ENCODE peak calls at places on chromosomes 13 and 19, in ten cellular contexts. P, A, K, F, I, S, M, Y, C and U are unnamed samples.

GRCh38 chr13:27281420-27281819 is 10.8 kb downstream of the RASL11A start:
- DNase-seq in Y (no peak), M (no peak), A (no peak), I (no peak), P (no peak), F (no peak), K (no peak), S (no peak), C (no peak), U (no peak)

GRCh38 chr13:102401305-102401704 is 543 bp downstream of the FGF14 start:
- DNase-seq in A (no peak), Y (no peak), I (no peak), S (no peak), C (no peak), M (no peak), F (no peak), P (no peak), K (no peak), U (no peak)

GRCh38 chr13:77001540-77001939 is 9.7 kb downstream of the CLN5 start:
- DNase-seq in F (no peak), I (no peak), S (no peak), A (no peak), Y (no peak), P (no peak), C (no peak), K (no peak), M (no peak), U (no peak)

GRCh38 chr19:33502521-33502920 is 19.1 kb downstream of the PEPD start:
- DNase-seq in F (no peak), A (no peak), S (no peak), I (no peak), C (no peak), M (no peak), P (no peak), K (no peak), Y (no peak), U (no peak)

GRCh38 chr19:13149628-13150186 is 468 bp downstream of the STX10 start:
- DNase-seq in I (no peak), P (peak), C (peak), S (no peak), A (peak), Y (peak), F (no peak), K (no peak), M (peak), U (no peak)

GRCh38 chr19:44799627-44800257 is 9.2 kb upstream of the BCAM start:
- DNase-seq in C (no peak), S (no peak), F (no peak), M (no peak), Y (no peak), I (no peak), P (no peak), K (no peak), A (no peak), U (no peak)

GRCh38 chr19:43594710-43595604 is 977 bp downstream of the IRGQ start:
- DNase-seq in K (peak), A (peak), S (no peak), C (no peak), Y (peak), F (no peak), I (peak), M (peak), P (peak), U (peak)

GRCh38 chr13:22936228-22936627 is 244.6 kb upstream of the SGCG start:
- DNase-seq in K (no peak), Y (no peak), M (no peak), C (no peak), P (no peak), F (no peak), S (no peak), I (no peak), A (no peak), U (no peak)

GRCh38 chr13:32248789-32249188 is 66.4 kb downstream of the ZAR1L start:
- DNase-seq in P (no peak), K (no peak), Y (no peak), A (no peak), C (no peak), M (no peak), S (no peak), F (no peak), I (no peak), U (no peak)

GRCh38 chr19:10929402-10929794 is 787 bp downstream of the TIMM29 start:
- DNase-seq in K (no peak), F (no peak), P (no peak), I (no peak), M (no peak), S (no peak), A (no peak), C (no peak), Y (no peak), U (no peak)

GRCh38 chr13:51885651-51886050 is 23.9 kb downstream of the CCDC70 start:
- DNase-seq in P (no peak), S (no peak), M (no peak), A (no peak), Y (no peak), C (no peak), I (no peak), F (no peak), K (no peak), U (no peak)

GRCh38 chr19:6813659-6814058 is 41.2 kb downstream of the VAV1 start:
- DNase-seq in S (no peak), Y (no peak), K (no peak), P (no peak), M (no peak), C (no peak), F (no peak), A (no peak), I (no peak), U (no peak)

GRCh38 chr13:83620535-83621220 is 261.6 kb downstream of the SLITRK1 start:
- DNase-seq in P (no peak), M (peak), S (no peak), C (no peak), Y (no peak), A (no peak), I (no peak), F (peak), K (no peak), U (no peak)

GRCh38 chr19:15371786-15372380 is 7.7 kb downstream of the AKAP8 start:
- DNase-seq in K (no peak), S (no peak), P (no peak), A (no peak), C (no peak), F (no peak), M (no peak), Y (no peak), I (no peak), U (no peak)

GRCh38 chr19:39112338-39112890 is 13.2 kb upstream of the PAK4 start:
- DNase-seq in S (no peak), P (no peak), I (no peak), Y (no peak), C (no peak), K (no peak), M (peak), A (no peak), F (no peak), U (no peak)

GRCh38 chr13:98275711-98276171 is 98.7 kb upstream of the RNF113B start:
- DNase-seq in Y (no peak), C (no peak), A (no peak), M (no peak), K (no peak), P (no peak), F (no peak), S (no peak), I (no peak), U (no peak)

GRCh38 chr19:27974082-27974513 is 1238.9 kb downstream of the UQCRFS1 start:
- DNase-seq in F (no peak), C (peak), Y (peak), S (no peak), A (peak), K (peak), I (peak), M (peak), P (no peak), U (no peak)

GRCh38 chr13:111902726-111903125 is 164.2 kb upstream of the SOX1 start:
- DNase-seq in I (no peak), M (no peak), F (no peak), Y (no peak), C (no peak), P (no peak), A (no peak), K (no peak), S (no peak), U (no peak)

GRCh38 chr13:68996671-68997030 is 1111.0 kb upstream of the ATXN8OS start:
- DNase-seq in M (no peak), P (no peak), I (no peak), A (no peak), S (no peak), K (no peak), Y (no peak), C (no peak), F (no peak), U (no peak)

GRCh38 chr13:49620170-49620621 is 8.1 kb upstream of the ARL11 start:
- DNase-seq in C (no peak), Y (peak), F (no peak), K (no peak), I (no peak), P (no peak), S (peak), M (no peak), A (peak), U (peak)

GRCh38 chr19:43798546-43799409 is 3.5 kb downstream of the LYPD5 start:
- DNase-seq in K (peak), M (peak), S (peak), I (peak), F (no peak), P (peak), A (no peak), Y (peak), C (no peak), U (no peak)

GRCh38 chr13:68895696-68896095 is 1211.9 kb upstream of the ATXN8OS start:
- DNase-seq in I (no peak), Y (no peak), C (no peak), F (no peak), M (peak), K (no peak), A (no peak), P (no peak), S (no peak), U (no peak)

GRCh38 chr19:12913011-12913561 is 6.0 kb downstream of the SYCE2 start:
- DNase-seq in A (no peak), C (peak), P (no peak), M (peak), F (no peak), I (peak), S (peak), K (peak), Y (no peak), U (peak)